ENCODE peak calls at places on chromosomes 6 and 20, in six cellular contexts. Y is GM23248, R is GM23338, J is MM.1S, N is neural progenitor cell, D is HCT116. X is an unnamed sample.

GRCh38 chr6:53956804-53957203 is 154.4 kb upstream of the MLIP start:
- DNase-seq in Y (no peak), R (no peak), J (no peak), N (no peak), D (no peak), X (no peak)

GRCh38 chr20:51206032-51206662 is 183.2 kb upstream of the KCNG1 start:
- DNase-seq in Y (no peak), R (peak), J (no peak), N (no peak), D (peak), X (no peak)

GRCh38 chr20:61279621-61280150 is 27.6 kb downstream of the CDH4 start:
- DNase-seq in Y (no peak), R (no peak), J (no peak), N (no peak), D (no peak), X (no peak)

GRCh38 chr20:50175938-50176933 is 14.4 kb upstream of the CEBPB start:
- DNase-seq in Y (no peak), R (no peak), J (no peak), N (no peak), D (no peak), X (no peak)

GRCh38 chr6:26536571-26537159 is 1.5 kb upstream of the HMGN4 start:
- DNase-seq in Y (peak), R (peak), J (peak), N (peak), D (no peak), X (peak)

GRCh38 chr6:85047818-85048217 is 283.4 kb upstream of the TBX18 start:
- DNase-seq in Y (peak), R (no peak), J (no peak), N (no peak), D (no peak), X (no peak)

GRCh38 chr6:124389127-124389526 is 573.1 kb upstream of the RNF217 start:
- DNase-seq in Y (no peak), R (peak), J (no peak), N (no peak), D (no peak), X (no peak)

GRCh38 chr6:55794136-55794812 is 81.1 kb downstream of the BMP5 start:
- DNase-seq in Y (peak), R (no peak), J (no peak), N (peak), D (no peak), X (no peak)

GRCh38 chr6:136666041-136666440 is 115.8 kb upstream of the MAP7 start:
- DNase-seq in Y (no peak), R (no peak), J (no peak), N (no peak), D (no peak), X (no peak)

GRCh38 chr20:12833861-12834260 is 174.9 kb upstream of the SPTLC3 start:
- DNase-seq in Y (no peak), R (no peak), J (no peak), N (no peak), D (no peak), X (no peak)

GRCh38 chr6:134657751-134658522 is 292.0 kb downstream of the ALDH8A1 start:
- DNase-seq in Y (peak), R (no peak), J (no peak), N (no peak), D (no peak), X (no peak)

GRCh38 chr6:131199568-131200272 is 64.5 kb downstream of the AKAP7 start:
- DNase-seq in Y (peak), R (peak), J (peak), N (peak), D (peak), X (peak)

GRCh38 chr20:62928246-62928939 is 2.1 kb upstream of the DIDO1 start:
- DNase-seq in Y (peak), R (peak), J (no peak), N (no peak), D (no peak), X (no peak)

GRCh38 chr20:9409981-9410380 is 104.4 kb upstream of the LAMP5 start:
- DNase-seq in Y (peak), R (no peak), J (no peak), N (no peak), D (no peak), X (no peak)

GRCh38 chr6:24272148-24272547 is 85.7 kb downstream of the DCDC2 start:
- DNase-seq in Y (no peak), R (no peak), J (no peak), N (no peak), D (no peak), X (no peak)

GRCh38 chr6:79421001-79421411 is 116.2 kb downstream of the LCA5 start:
- DNase-seq in Y (peak), R (no peak), J (no peak), N (no peak), D (no peak), X (no peak)

GRCh38 chr6:115717062-115717461 is 343.6 kb downstream of the FRK start:
- DNase-seq in Y (no peak), R (no peak), J (no peak), N (no peak), D (no peak), X (no peak)

GRCh38 chr6:187252-187840 is 104.9 kb upstream of the DUSP22 start:
- DNase-seq in Y (no peak), R (no peak), J (no peak), N (peak), D (no peak), X (peak)

GRCh38 chr6:113858067-113858604 is 991 bp downstream of the MARCKS start:
- DNase-seq in Y (peak), R (peak), J (peak), N (peak), D (no peak), X (peak)

GRCh38 chr6:30044630-30045029 is 16.4 kb upstream of the POLR1H start:
- DNase-seq in Y (peak), R (no peak), J (no peak), N (no peak), D (no peak), X (no peak)

GRCh38 chr6:41374618-41375590 is 39.5 kb downstream of the NCR2 start:
- DNase-seq in Y (peak), R (peak), J (no peak), N (peak), D (no peak), X (peak)

GRCh38 chr6:41373919-41374617 is 38.7 kb downstream of the NCR2 start:
- DNase-seq in Y (peak), R (peak), J (no peak), N (peak), D (no peak), X (peak)

GRCh38 chr6:41371992-41372525 is 36.7 kb downstream of the NCR2 start:
- DNase-seq in Y (peak), R (peak), J (no peak), N (peak), D (no peak), X (peak)

GRCh38 chr6:41372526-41373366 is 37.3 kb downstream of the NCR2 start:
- DNase-seq in Y (no peak), R (peak), J (no peak), N (peak), D (no peak), X (no peak)

GRCh38 chr6:41373367-41373918 is 38.0 kb downstream of the NCR2 start:
- DNase-seq in Y (no peak), R (no peak), J (no peak), N (no peak), D (no peak), X (no peak)
- H3K4me3 ChIP-seq in Y (no peak), R (peak), J (no peak), N (peak), D (no peak), X (no peak)

DNA sequence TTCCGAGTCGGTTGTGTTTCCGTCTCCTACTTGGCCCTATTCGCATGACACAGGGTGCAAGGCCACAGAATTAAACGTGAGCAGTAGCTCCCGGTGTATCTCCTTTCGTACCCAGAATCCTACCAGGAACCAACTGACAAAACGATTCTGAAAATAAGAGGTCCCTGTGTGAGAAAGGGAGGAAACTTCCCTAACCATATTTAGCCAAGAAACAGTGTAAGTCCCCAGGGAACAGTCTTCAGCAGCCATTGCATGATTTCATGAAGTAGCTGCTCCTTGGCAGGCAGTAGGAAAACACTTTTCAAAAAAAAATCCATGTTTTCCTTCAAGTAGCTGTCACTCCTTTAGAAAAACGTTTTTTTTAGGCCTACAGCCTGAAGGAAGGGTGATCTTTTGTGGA is 46.9 kb downstream of the PDE10A start:
- DNase-seq in Y (peak), R (no peak), J (no peak), N (no peak), D (no peak), X (no peak)
- TF ChIP-seq EZH2phosphoT487 in Y (no peak), R (no peak), J (no peak), N (no peak), D (no peak), X (no peak)

GRCh38 chr6:44138717-44139350 is 11.5 kb downstream of the TMEM63B start:
- DNase-seq in Y (no peak), R (peak), J (no peak), N (peak), D (no peak), X (no peak)
- H3K4me3 ChIP-seq in Y (no peak), R (no peak), J (no peak), N (no peak), D (no peak), X (no peak)

GRCh38 chr20:36240076-36240475 is 3.8 kb downstream of the AAR2 start:
- DNase-seq in Y (no peak), R (no peak), J (no peak), N (no peak), D (no peak), X (no peak)

GRCh38 chr20:36238153-36238552 is 1.9 kb downstream of the AAR2 start:
- DNase-seq in Y (peak), R (no peak), J (no peak), N (no peak), D (no peak), X (no peak)

GRCh38 chr20:36243726-36244125 is 7.4 kb downstream of the AAR2 start:
- DNase-seq in Y (no peak), R (no peak), J (no peak), N (no peak), D (no peak), X (no peak)

GRCh38 chr20:36238760-36239159 is 2.5 kb downstream of the AAR2 start:
- DNase-seq in Y (no peak), R (no peak), J (no peak), N (no peak), D (no peak), X (no peak)

GRCh38 chr20:36241678-36242077 is 5.4 kb downstream of the AAR2 start:
- DNase-seq in Y (no peak), R (no peak), J (no peak), N (no peak), D (no peak), X (no peak)
- TF ChIP-seq EZH2phosphoT487 in Y (no peak), R (no peak), J (no peak), N (no peak), D (no peak), X (no peak)

GRCh38 chr20:6515261-6515660 is 252.2 kb upstream of the BMP2 start:
- DNase-seq in Y (no peak), R (no peak), J (no peak), N (no peak), D (no peak), X (no peak)
- H3K4me3 ChIP-seq in Y (no peak), R (no peak), J (no peak), N (no peak), D (no peak), X (no peak)

GRCh38 chr6:34656378-34657036 is 40.1 kb downstream of the ILRUN start:
- DNase-seq in Y (peak), R (no peak), J (peak), N (no peak), D (no peak), X (peak)

GRCh38 chr6:34658605-34659218 is 37.9 kb downstream of the ILRUN start:
- DNase-seq in Y (no peak), R (no peak), J (no peak), N (no peak), D (no peak), X (no peak)

GRCh38 chr6:34654061-34654460 is 42.5 kb downstream of the ILRUN start:
- DNase-seq in Y (no peak), R (no peak), J (no peak), N (no peak), D (no peak), X (no peak)

GRCh38 chr6:34657307-34657978 is 39.1 kb downstream of the ILRUN start:
- DNase-seq in Y (peak), R (peak), J (peak), N (no peak), D (no peak), X (peak)

DNA sequence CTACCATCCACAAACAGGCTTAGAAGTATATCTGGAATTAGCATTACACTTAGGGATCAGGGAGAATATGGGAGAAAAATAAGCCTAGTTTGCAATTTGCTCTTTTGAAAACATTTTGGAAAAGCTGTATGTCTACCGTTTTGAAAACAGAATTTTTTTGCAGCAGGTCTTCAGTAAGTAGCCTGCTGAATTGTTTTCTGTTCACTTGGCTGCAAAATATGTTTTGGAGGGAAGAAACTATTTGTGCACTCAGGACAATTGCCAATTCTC is 39.6 kb downstream of the ILRUN start:
- DNase-seq in Y (peak), R (no peak), J (no peak), N (no peak), D (no peak), X (peak)
- TF ChIP-seq EZH2phosphoT487 in Y (no peak), R (no peak), J (no peak), N (no peak), D (no peak), X (no peak)

GRCh38 chr6:33856655-33857054 is 52.9 kb upstream of the MLN start:
- DNase-seq in Y (no peak), R (no peak), J (peak), N (no peak), D (no peak), X (no peak)
- H3K4me3 ChIP-seq in Y (no peak), R (no peak), J (no peak), N (no peak), D (no peak), X (no peak)

X was measured in hepatocyte.